ENCODE peak calls at places on chromosome 19, in five cellular contexts. A, L, B, Y and T are unnamed samples.

GRCh38 chr19:3950871-3951861 is 18.3 kb downstream of the NMRK2 start:
- DNase-seq in B (no peak), L (no peak), A (no peak), Y (no peak), T (peak)

GRCh38 chr19:6801397-6802086 is 29.0 kb downstream of the VAV1 start:
- DNase-seq in A (peak), Y (peak), B (peak), L (no peak), T (peak)

GRCh38 chr19:41753936-41754529 is 1.3 kb upstream of the CEACAM6 start:
- DNase-seq in A (no peak), L (peak), Y (no peak), B (peak), T (peak)

GRCh38 chr19:45767881-45768643 is 990 bp downstream of the SIX5 start:
- DNase-seq in A (no peak), Y (no peak), L (peak), B (peak), T (peak)

GRCh38 chr19:52138614-52139290 is 986 bp downstream of the ZNF616 start:
- DNase-seq in Y (no peak), A (no peak), B (peak), L (peak), T (no peak)

GRCh38 chr19:55809381-55810058 is 22.3 kb downstream of the NLRP11 start:
- DNase-seq in B (peak), A (no peak), Y (no peak), L (peak), T (peak)

GRCh38 chr19:46068345-46069258 is 27.8 kb upstream of the IGFL4 start:
- DNase-seq in Y (no peak), L (peak), B (peak), A (no peak), T (peak)

GRCh38 chr19:42303101-42303464 is 659 bp upstream of the PAFAH1B3 start:
- DNase-seq in Y (no peak), A (no peak), B (no peak), L (no peak), T (no peak)

GRCh38 chr19:4083677-4084546 is 17.2 kb upstream of the ZBTB7A start:
- DNase-seq in A (no peak), B (no peak), L (no peak), Y (no peak), T (peak)

GRCh38 chr19:58398545-58398944 is 3.1 kb downstream of the RNF225 start:
- DNase-seq in B (no peak), A (no peak), Y (peak), L (no peak), T (no peak)

GRCh38 chr19:49977846-49978245 is 16.9 kb upstream of the SIGLEC11 start:
- DNase-seq in B (no peak), L (no peak), Y (no peak), A (no peak), T (no peak)